ENCODE peak calls at places on chromosomes 2 and 18, in eight cellular contexts. R is fibroblast of lung; P is CD4-positive, alpha-beta T cell; O is cardiac muscle cell; S is IMR-90; G is coronary artery; H is Peyer's patch; L is upper lobe of right lung. F is an unnamed sample.

GRCh38 chr18:41732371-41732770 is 222.7 kb upstream of the PIK3C3 start:
- DNase-seq in O (no peak), P (no peak), R (no peak), S (no peak), L (no peak), H (no peak), G (no peak), F (no peak)

GRCh38 chr2:235793163-235793752 is 299.4 kb downstream of the AGAP1 start:
- DNase-seq in S (peak), H (no peak), O (peak), P (no peak), R (peak), G (no peak), L (no peak), F (no peak)

GRCh38 chr18:75554644-75555043 is 127.1 kb upstream of the SMIM21 start:
- DNase-seq in P (no peak), R (no peak), S (no peak), L (no peak), G (no peak), O (peak), H (no peak), F (no peak)

GRCh38 chr2:73841912-73842738 is 13.4 kb downstream of the STAMBP start:
- DNase-seq in P (no peak), L (no peak), G (no peak), S (no peak), R (no peak), H (peak), O (no peak), F (no peak)

GRCh38 chr18:78295271-78295670 is 684.3 kb upstream of the SALL3 start:
- DNase-seq in S (no peak), L (no peak), R (no peak), P (no peak), G (no peak), H (no peak), O (no peak), F (no peak)

GRCh38 chr2:111905990-111906735 is 7.8 kb downstream of the MERTK start:
- DNase-seq in P (no peak), O (no peak), R (no peak), G (no peak), L (no peak), S (no peak), H (peak), F (no peak)

GRCh38 chr18:8605974-8606373 is 3.3 kb upstream of the RAB12 start:
- DNase-seq in O (no peak), H (no peak), S (no peak), R (no peak), P (no peak), G (no peak), L (no peak), F (no peak)

GRCh38 chr18:23020555-23021294 is 87.6 kb downstream of the RBBP8 start:
- DNase-seq in L (no peak), R (no peak), P (no peak), S (no peak), G (no peak), O (no peak), H (no peak), F (no peak)

GRCh38 chr2:42963452-42964068 is 171.2 kb upstream of the HAAO start:
- DNase-seq in P (no peak), L (no peak), G (no peak), H (no peak), R (no peak), S (no peak), O (no peak), F (no peak)

GRCh38 chr2:236712304-236712703 is 142.7 kb downstream of the ACKR3 start:
- DNase-seq in H (no peak), S (peak), G (no peak), R (peak), L (no peak), O (peak), P (no peak), F (no peak)

GRCh38 chr2:177335917-177336450 is 56.6 kb upstream of the AGPS start:
- DNase-seq in P (no peak), L (no peak), R (peak), O (no peak), G (no peak), H (no peak), S (peak), F (no peak)

GRCh38 chr18:26875040-26875654 is 9.6 kb upstream of the AQP4 start:
- DNase-seq in P (no peak), R (no peak), S (no peak), O (no peak), L (no peak), H (no peak), G (no peak), F (no peak)

GRCh38 chr2:23492941-23493340 is 108.0 kb downstream of the KLHL29 start:
- DNase-seq in S (no peak), G (no peak), R (no peak), L (no peak), H (no peak), P (no peak), O (no peak), F (no peak)

GRCh38 chr18:63119647-63120046 is 199.9 kb downstream of the BCL2 start:
- DNase-seq in O (peak), L (no peak), H (peak), G (no peak), S (peak), P (no peak), R (peak), F (no peak)
- TF ChIP-seq CTCF in O (peak), L (peak), H (peak), G (no peak), S (peak), P (no peak), R (peak), F (peak)

GRCh38 chr2:239236808-239237205 is 164.0 kb downstream of the HDAC4 start:
- DNase-seq in L (no peak), S (no peak), R (no peak), H (peak), P (no peak), G (peak), O (no peak), F (no peak)
- H3K27ac ChIP-seq in L (no peak), S (no peak), R (no peak), H (no peak), P (no peak), G (no peak), O (no peak), F (no peak)

DNA sequence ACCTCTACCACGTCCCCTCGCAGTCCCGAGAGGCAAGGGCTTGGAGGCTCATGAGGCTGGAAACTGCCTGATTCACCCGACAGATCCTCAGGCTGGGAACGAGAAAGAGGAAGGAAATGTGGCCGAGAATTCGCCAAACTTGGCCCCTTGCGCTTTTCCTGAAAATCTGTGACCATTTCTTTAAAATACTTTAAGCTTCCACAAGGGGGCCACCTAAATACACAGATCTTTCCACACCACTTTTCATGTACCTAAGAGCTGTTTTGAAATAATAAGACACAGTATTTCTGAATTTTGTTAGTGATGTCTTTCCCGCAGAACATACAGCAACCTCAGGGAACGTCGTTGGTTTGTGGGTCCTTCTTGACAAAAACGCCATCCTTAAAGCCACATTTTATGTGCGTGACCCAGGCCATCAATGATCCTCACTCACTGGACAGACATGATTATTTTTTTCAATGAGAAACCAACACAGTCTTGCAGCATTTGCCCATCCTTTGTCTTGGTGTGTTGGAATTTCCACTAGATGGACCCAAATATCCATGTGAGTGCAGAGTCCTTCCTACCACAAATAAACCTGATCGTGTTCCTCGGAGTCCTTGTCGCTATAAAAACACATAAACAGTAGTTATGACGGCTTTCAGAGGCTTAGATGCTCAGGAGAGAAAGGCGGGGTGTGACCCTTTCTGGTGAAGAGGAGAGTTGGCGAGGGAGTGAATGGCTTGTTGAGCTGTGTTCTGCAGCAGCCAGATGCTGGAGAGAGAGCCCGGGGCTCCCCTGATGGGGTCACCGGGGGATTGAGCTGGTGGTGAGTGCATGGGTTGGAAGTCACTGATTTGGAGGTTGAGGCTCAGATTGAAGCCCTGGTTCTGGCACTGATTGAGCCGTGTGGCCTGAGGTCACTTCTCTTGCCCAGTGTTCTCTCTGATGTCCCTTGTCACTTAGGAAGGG is 25.0 kb downstream of the DCDC2C start:
- DNase-seq in S (peak), P (no peak), G (no peak), O (peak), L (no peak), H (no peak), R (peak), F (peak)
- TF ChIP-seq CTCF in S (peak), P (no peak), G (peak), O (peak), L (peak), H (peak), R (peak), F (peak)

GRCh38 chr2:64403426-64403825 is 50.5 kb upstream of the LGALSL start:
- DNase-seq in P (no peak), O (no peak), S (no peak), L (no peak), R (no peak), H (no peak), G (no peak), F (no peak)
- H3K27ac ChIP-seq in P (no peak), O (no peak), S (no peak), L (peak), R (no peak), H (peak), G (peak), F (no peak)

GRCh38 chr2:96868555-96869280 is 1.2 kb downstream of the SEMA4C start:
- DNase-seq in O (peak), R (peak), H (peak), P (peak), S (peak), L (peak), G (peak), F (peak)
- TF ChIP-seq CTCF in O (peak), R (peak), H (peak), P (peak), S (peak), L (peak), G (peak), F (peak)

DNA sequence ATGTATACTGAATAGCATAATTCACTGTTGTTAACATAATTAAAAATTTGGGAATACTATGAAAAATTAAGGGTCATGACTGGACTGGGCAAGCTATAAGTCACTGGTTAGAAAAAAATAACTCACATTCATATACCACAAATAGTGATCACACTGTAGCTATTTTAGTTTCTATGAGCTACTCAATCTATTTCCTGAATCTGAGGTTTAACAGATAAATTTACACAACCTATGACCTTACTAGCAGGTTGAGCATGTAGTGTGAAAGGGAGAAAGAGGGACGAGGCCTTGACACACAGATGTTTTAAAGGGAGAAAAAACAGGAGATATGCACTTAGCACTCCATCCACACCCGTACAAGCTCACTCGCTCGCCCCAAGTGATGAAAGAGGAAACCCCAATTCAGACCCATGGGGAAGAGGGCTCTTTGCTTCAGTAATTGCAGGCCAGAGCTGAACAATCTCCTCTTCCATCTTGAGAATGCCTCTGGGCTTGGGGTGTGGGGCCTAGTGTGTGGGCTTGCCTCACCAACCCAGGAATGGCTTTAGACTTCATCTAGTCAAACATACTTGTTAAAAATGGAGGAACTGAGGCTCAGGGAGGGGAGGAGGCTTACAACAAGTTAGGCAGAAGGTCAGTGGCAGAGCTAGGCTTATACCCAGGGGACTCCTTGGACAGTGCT is 10.7 kb downstream of the CYRIA start:
- DNase-seq in O (no peak), G (peak), S (no peak), H (no peak), P (no peak), R (no peak), L (no peak), F (no peak)
- H3K27ac ChIP-seq in O (no peak), G (no peak), S (no peak), H (no peak), P (no peak), R (no peak), L (peak), F (no peak)